ENCODE peak calls at places on chromosomes 3 and 15, in eight cellular contexts. J is type B pancreatic cell; W is endothelial cell; R is psoas muscle; F is activated CD4-positive, alpha-beta T cell treated with anti-CD3 and anti-CD28 coated beads, Interleukin-2, amount 10 ng/mL, durations not matched to agents 7 days and 5 days; E is GM12865; S is activated T-cell treated with anti-CD3 and anti-CD28 coated beads for 1 hour; V is fibroblast of the conjunctiva. H is an unnamed sample.

GRCh38 chr3:97872209-97873042 is 50.6 kb downstream of the CRYBG3 start:
- DNase-seq in E (no peak), F (peak), W (no peak), S (no peak), J (no peak), V (peak), R (no peak), H (no peak)

GRCh38 chr15:93424131-93424530 is 335.1 kb upstream of the RGMA start:
- DNase-seq in E (no peak), F (no peak), J (no peak), S (no peak), R (no peak), V (no peak), W (no peak), H (no peak)

GRCh38 chr3:166446291-166446690 is 609.1 kb upstream of the BCHE start:
- DNase-seq in F (no peak), W (no peak), V (no peak), E (no peak), J (no peak), R (no peak), S (no peak), H (no peak)

GRCh38 chr15:48845123-48845522 is 32.8 kb upstream of the EID1 start:
- DNase-seq in W (no peak), E (no peak), R (no peak), F (no peak), J (no peak), S (no peak), V (no peak), H (no peak)

GRCh38 chr3:149812165-149812605 is 830 bp upstream of the RNF13 start:
- DNase-seq in V (no peak), J (no peak), R (no peak), E (no peak), S (no peak), F (no peak), W (no peak), H (peak)

GRCh38 chr3:133258358-133258757 is 141.5 kb upstream of the BFSP2 start:
- DNase-seq in R (no peak), S (no peak), V (no peak), E (no peak), J (no peak), F (no peak), W (no peak), H (no peak)

GRCh38 chr3:16338999-16339398 is 74.0 kb downstream of the OXNAD1 start:
- DNase-seq in E (peak), F (no peak), R (no peak), V (peak), J (no peak), W (no peak), S (no peak), H (no peak)

GRCh38 chr15:42494998-42495360 is 455 bp upstream of the SNAP23 start:
- DNase-seq in S (peak), J (no peak), R (no peak), E (no peak), W (peak), V (peak), F (no peak), H (no peak)